ENCODE peak calls at places on chromosome X, in six cellular contexts. M is HepG2, C is H1, U is HCT116, I is GM12878, Y is K562. V is an unnamed sample.

GRCh38 chrX:123740006-123740405 is 7.2 kb upstream of the THOC2 start:
- DNase-seq in I (no peak), C (no peak), Y (no peak), M (no peak), U (no peak), V (peak)

GRCh38 chrX:53558646-53559045 is 124.5 kb upstream of the HSD17B10 start:
- DNase-seq in I (no peak), U (no peak), C (no peak), M (no peak), Y (no peak), V (no peak)

GRCh38 chrX:30935985-30936384 is 46.9 kb upstream of the TAB3 start:
- DNase-seq in C (no peak), M (peak), U (peak), I (no peak), Y (peak), V (peak)

GRCh38 chrX:129678881-129679195 is 24.1 kb upstream of the APLN start:
- DNase-seq in I (no peak), M (no peak), Y (no peak), C (no peak), U (no peak), V (no peak)

GRCh38 chrX:54166915-54167314 is 16.1 kb downstream of the FAM120C start:
- DNase-seq in Y (no peak), I (no peak), C (no peak), M (no peak), U (no peak), V (no peak)

GRCh38 chrX:75603833-75604232 is 81.0 kb upstream of the ZDHHC15 start:
- DNase-seq in Y (peak), U (no peak), I (no peak), M (peak), C (no peak), V (peak)

GRCh38 chrX:11188664-11189063 is 77.5 kb downstream of the HCCS start:
- DNase-seq in M (no peak), Y (no peak), U (no peak), I (no peak), C (no peak), V (no peak)

GRCh38 chrX:131045786-131046185 is 12.4 kb upstream of the ARHGAP36 start:
- DNase-seq in C (no peak), I (no peak), U (no peak), M (no peak), Y (no peak), V (no peak)

GRCh38 chrX:52349681-52350080 is 19.1 kb upstream of the XAGE2 start:
- DNase-seq in Y (no peak), I (no peak), C (no peak), M (no peak), U (no peak), V (no peak)

GRCh38 chrX:11758400-11759171 is 549 bp downstream of the MSL3 start:
- DNase-seq in U (peak), Y (peak), M (peak), I (no peak), C (no peak), V (peak)

GRCh38 chrX:109797311-109797975 is 64.4 kb upstream of the ACSL4 start:
- DNase-seq in C (no peak), M (peak), I (no peak), Y (no peak), U (no peak), V (no peak)

GRCh38 chrX:319579-320125 is 1.1 kb upstream of the GTPBP6 start:
- DNase-seq in Y (no peak), I (no peak), M (no peak), C (no peak), U (no peak), V (no peak)

GRCh38 chrX:318739-319578 is at the start of gene GTPBP6:
- DNase-seq in U (peak), M (peak), C (peak), I (peak), Y (peak), V (peak)

GRCh38 chrX:318068-318738 is 393 bp downstream of the GTPBP6 start:
- DNase-seq in Y (peak), M (peak), C (peak), U (peak), I (peak), V (peak)

GRCh38 chrX:316351-317325 is 2.0 kb downstream of the GTPBP6 start:
- DNase-seq in Y (no peak), C (no peak), M (no peak), U (no peak), I (no peak), V (no peak)

DNA sequence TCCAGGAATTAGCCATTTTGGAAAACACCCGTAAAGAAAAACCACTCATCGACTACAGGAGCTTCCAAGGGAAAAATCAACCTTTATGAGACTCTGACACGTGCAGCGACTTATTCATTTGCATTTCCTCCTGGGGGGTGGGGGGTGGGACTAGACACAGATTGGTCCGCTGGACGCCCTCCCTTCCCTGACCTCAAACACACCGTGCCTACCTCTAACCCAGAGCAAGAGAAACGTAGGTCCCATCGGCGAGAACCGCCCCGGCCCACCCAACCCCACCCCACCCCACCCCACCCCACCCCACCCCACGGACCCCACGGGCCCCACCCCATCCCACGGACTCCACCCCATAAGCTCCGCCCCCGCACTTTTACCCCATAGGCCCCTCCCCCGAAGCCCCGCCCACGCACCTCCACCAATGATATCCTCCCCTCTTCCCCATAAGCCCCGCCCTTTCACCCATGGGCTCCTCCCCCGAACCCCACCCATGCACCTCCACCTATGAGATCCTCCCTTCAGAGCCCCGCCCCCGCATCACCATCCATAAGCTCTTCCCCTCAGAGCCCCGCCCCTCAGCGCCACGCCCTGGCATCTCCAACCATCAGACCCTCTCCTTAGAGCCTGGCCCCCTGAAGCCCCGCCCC is 1.1 kb downstream of the GTPBP6 start:
- DNase-seq in I (no peak), U (no peak), Y (peak), C (no peak), M (no peak), V (no peak)
- TF ChIP-seq JUND in I (no peak), U (no peak), Y (no peak), C (no peak), M (no peak), V (no peak)

DNA sequence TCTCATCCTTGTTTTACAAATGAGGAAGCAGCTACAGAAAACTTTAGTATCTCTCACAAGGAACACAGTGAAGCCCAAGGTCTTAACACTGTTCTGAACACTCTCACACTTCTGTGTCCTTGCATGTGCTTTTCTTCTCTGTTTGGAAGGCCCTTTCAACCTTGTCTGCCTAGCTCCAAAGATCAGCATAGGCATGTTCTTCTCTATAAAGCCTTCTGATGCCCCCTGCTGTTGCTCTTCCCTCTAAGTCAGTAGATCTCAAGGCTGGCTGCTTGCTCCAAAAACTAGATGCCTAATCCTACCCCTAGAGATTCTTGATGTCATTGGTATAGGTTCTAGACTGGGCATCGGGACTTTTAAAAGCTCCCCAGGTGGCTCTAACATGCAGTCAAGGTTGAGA is 5.9 kb downstream of the APOO start:
- DNase-seq in M (peak), Y (peak), C (no peak), U (peak), I (peak), V (peak)
- TF ChIP-seq JUND in M (no peak), Y (no peak), C (no peak), U (no peak), I (no peak), V (no peak)

GRCh38 chrX:27336466-27337091 is 126.6 kb downstream of the PPP4R3C start:
- DNase-seq in M (peak), C (peak), Y (peak), U (peak), I (no peak), V (peak)
- TF ChIP-seq JUND in M (no peak), C (no peak), Y (no peak), U (no peak), I (no peak), V (no peak)

GRCh38 chrX:78979789-78980464 is 34.7 kb downstream of the P2RY10 start:
- DNase-seq in C (no peak), I (peak), U (no peak), Y (no peak), M (no peak), V (no peak)
- TF ChIP-seq JUND in C (no peak), I (peak), U (no peak), Y (no peak), M (no peak), V (no peak)

GRCh38 chrX:77949840-77950239 is 19.6 kb downstream of the PGAM4 start:
- DNase-seq in U (no peak), Y (no peak), C (no peak), I (no peak), M (no peak), V (peak)
- TF ChIP-seq JUND in U (no peak), Y (no peak), C (no peak), I (no peak), M (no peak), V (no peak)

V was measured in T47D.